ENCODE peak calls at places on chromosome 16, in seven cellular contexts. M is keratinocyte, U is COR-L47, I is kidney epithelial cell, K is HFF-Myc, N is A549, Z is lower lobe of right lung. G is an unnamed sample.

GRCh38 chr16:81838794-81839193 is 59.7 kb downstream of the PLCG2 start:
- DNase-seq in I (no peak), M (no peak), N (no peak), Z (no peak), K (no peak), U (no peak), G (no peak)

GRCh38 chr16:50520451-50521245 is 27.5 kb upstream of the NKD1 start:
- DNase-seq in Z (no peak), N (no peak), U (no peak), K (no peak), M (no peak), I (no peak), G (peak; percentile 32)

GRCh38 chr16:4944333-4945281 is 7.7 kb upstream of the PPL start:
- DNase-seq in U (peak; percentile 95), I (peak; percentile 90), Z (peak; percentile 91), N (peak; percentile 89), M (peak; percentile 92), K (peak; percentile 92), G (peak; percentile 99)

GRCh38 chr16:78519896-78520295 is 420.4 kb downstream of the WWOX start:
- DNase-seq in Z (no peak), M (no peak), U (no peak), N (no peak), K (no peak), I (no peak), G (no peak)

GRCh38 chr16:85258166-85258565 is 145.9 kb upstream of the CIBAR2 start:
- DNase-seq in U (no peak), I (no peak), M (no peak), Z (no peak), K (no peak), N (no peak), G (no peak)

GRCh38 chr16:83530293-83530692 is 277.5 kb upstream of the HSBP1 start:
- DNase-seq in U (no peak), M (no peak), N (no peak), Z (no peak), K (peak; percentile 29), I (no peak), G (no peak)

GRCh38 chr16:76081936-76082335 is 195.3 kb upstream of the CNTNAP4 start:
- DNase-seq in I (no peak), M (no peak), U (no peak), Z (no peak), N (no peak), K (no peak), G (no peak)

GRCh38 chr16:49858200-49859129 is 2.6 kb upstream of the ZNF423 start:
- DNase-seq in N (peak; percentile 17), I (no peak), U (peak; percentile 31), Z (no peak), K (no peak), M (no peak), G (no peak)

GRCh38 chr16:52383640-52384292 is 163.2 kb downstream of the TOX3 start:
- DNase-seq in I (peak; percentile 18), M (no peak), U (no peak), N (no peak), Z (no peak), K (no peak), G (no peak)

GRCh38 chr16:68668266-68668665 is 23.2 kb downstream of the CDH3 start:
- DNase-seq in Z (no peak), M (peak; percentile 93), I (peak; percentile 29), N (no peak), K (peak; percentile 63), U (no peak), G (no peak)

GRCh38 chr16:6131526-6132050 is 1034.0 kb upstream of the EEF2KMT start:
- DNase-seq in U (no peak), K (no peak), I (no peak), N (no peak), Z (no peak), M (no peak), G (no peak)

GRCh38 chr16:47634126-47634525 is 173.0 kb downstream of the PHKB start:
- DNase-seq in U (no peak), M (no peak), K (no peak), I (no peak), N (no peak), Z (no peak), G (no peak)

GRCh38 chr16:23013484-23013883 is 135.8 kb downstream of the USP31 start:
- DNase-seq in I (no peak), N (no peak), U (no peak), M (no peak), K (no peak), Z (no peak), G (no peak)

GRCh38 chr16:10485698-10486382 is 94.6 kb downstream of the EMP2 start:
- DNase-seq in U (no peak), I (no peak), K (no peak), M (no peak), Z (no peak), N (no peak), G (no peak)

GRCh38 chr16:15963307-15963910 is 14.0 kb downstream of the ABCC1 start:
- DNase-seq in I (no peak), U (no peak), K (no peak), Z (no peak), M (no peak), N (no peak), G (no peak)

GRCh38 chr16:84617631-84618427 is at the start of gene COTL1:
- DNase-seq in I (peak; percentile 82), N (peak; percentile 88), Z (peak; percentile 98), K (peak; percentile 90), U (peak; percentile 94), M (peak; percentile 93), G (peak; percentile 98)

GRCh38 chr16:49019081-49019633 is 262.5 kb downstream of the CBLN1 start:
- DNase-seq in K (peak; percentile 86), I (peak; percentile 50), Z (no peak), U (peak; percentile 63), N (no peak), M (no peak), G (no peak)

GRCh38 chr16:76265434-76266045 is 11.7 kb upstream of the CNTNAP4 start:
- DNase-seq in U (peak; percentile 16), Z (no peak), K (no peak), N (peak; percentile 3), I (no peak), M (no peak), G (no peak)

GRCh38 chr16:69927056-69927757 is 23.9 kb upstream of the CLEC18A start:
- DNase-seq in Z (no peak), N (no peak), M (no peak), K (no peak), U (no peak), I (no peak), G (no peak)

GRCh38 chr16:84518804-84519341 is 14.4 kb upstream of the MEAK7 start:
- DNase-seq in K (no peak), M (no peak), U (no peak), Z (peak; percentile 37), N (no peak), I (no peak), G (no peak)

GRCh38 chr16:88764913-88765349 is 20.1 kb downstream of the PIEZO1 start:
- DNase-seq in M (peak; percentile 83), I (no peak), Z (peak; percentile 87), U (no peak), N (no peak), K (no peak), G (no peak)

GRCh38 chr16:12439443-12440232 is 364.0 kb downstream of the CPPED1 start:
- DNase-seq in U (peak; percentile 5), M (no peak), K (no peak), Z (no peak), N (no peak), I (no peak), G (no peak)

GRCh38 chr16:20674684-20675487 is 22.6 kb downstream of the ACSM1 start:
- DNase-seq in M (no peak), Z (no peak), K (no peak), N (no peak), U (no peak), I (no peak), G (no peak)

GRCh38 chr16:86899757-86900156 is 321.4 kb downstream of the FOXL1 start:
- DNase-seq in Z (no peak), I (no peak), N (no peak), K (no peak), M (no peak), U (no peak), G (no peak)

GRCh38 chr16:74903095-74903494 is 81.8 kb downstream of the WDR59 start:
- DNase-seq in N (no peak), Z (no peak), K (no peak), U (no peak), I (no peak), M (no peak), G (no peak)

GRCh38 chr16:84190731-84191388 is at the start of gene ADAD2:
- DNase-seq in M (no peak), N (peak; percentile 31), K (no peak), Z (no peak), U (no peak), I (no peak), G (no peak)

GRCh38 chr16:49441366-49441780 is 67.8 kb downstream of the C16orf78 start:
- DNase-seq in M (no peak), U (peak; percentile 15), Z (no peak), N (no peak), K (no peak), I (no peak), G (no peak)

GRCh38 chr16:76653390-76654026 is 376.3 kb downstream of the CNTNAP4 start:
- DNase-seq in U (peak; percentile 86), I (peak; percentile 18), Z (no peak), K (peak; percentile 17), N (peak; percentile 32), M (no peak), G (no peak)

GRCh38 chr16:35011-35775 is 18.2 kb downstream of the POLR3K start:
- DNase-seq in N (no peak), I (no peak), Z (peak; percentile 63), U (no peak), M (no peak), K (no peak), G (peak; percentile 80)

GRCh38 chr16:53775821-53776431 is 72.0 kb downstream of the FTO start:
- DNase-seq in K (peak; percentile 61), M (peak; percentile 56), U (no peak), N (peak; percentile 39), Z (no peak), I (peak; percentile 82), G (no peak)

GRCh38 chr16:66227766-66228530 is 138.5 kb upstream of the CDH5 start:
- DNase-seq in U (no peak), K (no peak), M (no peak), Z (no peak), N (no peak), I (no peak), G (no peak)

GRCh38 chr16:82156761-82157654 is 13.0 kb downstream of the MPHOSPH6 start:
- DNase-seq in K (no peak), M (no peak), N (no peak), I (no peak), U (no peak), Z (no peak), G (no peak)

GRCh38 chr16:57541754-57542435 is 548 bp upstream of the ADGRG5 start:
- DNase-seq in K (no peak), M (no peak), N (no peak), U (no peak), Z (peak; percentile 14), I (no peak), G (peak; percentile 72)

GRCh38 chr16:70253291-70254094 is 1.8 kb upstream of the EXOSC6 start:
- DNase-seq in Z (no peak), I (no peak), M (no peak), K (peak; percentile 22), N (peak; percentile 56), U (no peak), G (peak; percentile 85)

GRCh38 chr16:87895641-87896141 is 26.4 kb upstream of the SLC7A5 start:
- DNase-seq in I (no peak), U (no peak), K (no peak), N (no peak), Z (peak; percentile 58), M (peak; percentile 19), G (no peak)

GRCh38 chr16:200388-200787 is 20.1 kb downstream of the HBQ1 start:
- DNase-seq in Z (no peak), K (no peak), N (no peak), I (peak; percentile 38), M (no peak), U (no peak), G (no peak)

GRCh38 chr16:56382901-56383355 is 42.4 kb downstream of the AMFR start:
- DNase-seq in N (peak; percentile 34), M (peak; percentile 77), I (peak; percentile 29), Z (no peak), K (no peak), U (no peak), G (no peak)

GRCh38 chr16:69307091-69307490 is 4.1 kb upstream of the VPS4A start:
- DNase-seq in I (no peak), M (no peak), K (no peak), Z (no peak), U (no peak), N (no peak), G (no peak)

G was measured in osteocyte.